ENCODE peak calls at places on chromosomes 12 and 14, in eight cellular contexts. W is OCI-LY7, B is HCT116, N is GM23338, O is PC-3, F is hepatocyte, G is MM.1S, P is SK-N-SH. D is an unnamed sample.

GRCh38 chr12:89693639-89694202 is 14.9 kb downstream of the ATP2B1 start:
- DNase-seq in W (no peak), B (no peak), N (no peak), P (no peak), F (no peak), G (no peak), O (no peak), D (no peak)

GRCh38 chr14:34713681-34714319 is 593 bp downstream of the CFL2 start:
- DNase-seq in O (peak; percentile 68), B (no peak), F (peak; percentile 69), P (no peak), N (peak; percentile 33), W (peak; percentile 47), G (no peak), D (peak; percentile 76)

GRCh38 chr12:49794811-49795653 is 33.2 kb downstream of the NCKAP5L start:
- DNase-seq in W (no peak), N (no peak), O (no peak), G (no peak), P (no peak), B (no peak), F (no peak), D (no peak)

GRCh38 chr12:55933158-55933798 is 2.3 kb downstream of the DGKA start:
- DNase-seq in W (no peak), N (no peak), G (no peak), O (peak; percentile 91), P (no peak), B (peak; percentile 22), F (no peak), D (peak; percentile 81)

GRCh38 chr14:75972729-75973480 is 8.9 kb downstream of the TGFB3 start:
- DNase-seq in O (no peak), W (no peak), N (peak; percentile 24), P (peak; percentile 71), F (no peak), G (no peak), B (no peak), D (no peak)

GRCh38 chr12:117832459-117833457 is 136.0 kb downstream of the KSR2 start:
- DNase-seq in O (peak; percentile 97), B (no peak), P (no peak), G (no peak), F (no peak), W (no peak), N (no peak), D (no peak)

GRCh38 chr14:22492601-22493000 is 96.4 kb downstream of the DAD1 start:
- DNase-seq in P (no peak), B (no peak), N (no peak), G (no peak), O (no peak), F (no peak), W (no peak), D (no peak)

GRCh38 chr12:28253175-28253641 is 63.0 kb downstream of the CCDC91 start:
- DNase-seq in W (no peak), P (no peak), F (no peak), O (peak; percentile 61), B (no peak), G (peak; percentile 68), N (no peak), D (no peak)

GRCh38 chr12:84561362-84561761 is 351.2 kb downstream of the SLC6A15 start:
- DNase-seq in P (no peak), F (no peak), B (no peak), G (no peak), W (no peak), N (no peak), O (no peak), D (no peak)

GRCh38 chr12:130658106-130658505 is 58.0 kb downstream of the RIMBP2 start:
- DNase-seq in O (no peak), W (no peak), F (no peak), P (no peak), G (no peak), B (no peak), N (no peak), D (no peak)

GRCh38 chr14:66495214-66496098 is 9.3 kb downstream of the CCDC196 start:
- DNase-seq in B (peak; percentile 39), N (peak; percentile 69), W (peak; percentile 28), P (peak; percentile 40), G (peak; percentile 53), O (peak; percentile 70), F (peak; percentile 70), D (peak; percentile 33)

DNA sequence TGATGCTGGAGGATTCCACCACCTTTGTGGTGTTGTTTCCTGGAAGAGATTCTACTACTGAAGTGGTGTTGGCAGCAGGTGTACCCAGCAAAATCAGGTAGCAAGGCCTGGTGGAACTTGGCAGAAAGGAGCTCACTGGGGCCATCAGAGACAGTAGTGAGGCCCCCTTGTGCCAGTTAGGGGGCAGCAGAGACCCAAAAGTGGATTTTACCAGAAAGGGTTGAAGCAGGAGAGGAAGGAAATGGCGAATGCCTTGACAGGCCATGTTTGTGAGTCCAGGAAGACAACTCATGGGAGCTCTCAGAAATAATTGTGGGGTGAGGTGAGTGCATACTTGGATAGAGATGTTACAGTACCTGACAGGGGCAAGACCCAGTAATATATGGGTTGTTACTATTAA is 137.7 kb upstream of the FGD4 start:
- DNase-seq in G (no peak), N (peak; percentile 62), W (peak; percentile 87), F (no peak), P (no peak), O (no peak), B (no peak), D (no peak)
- TF ChIP-seq CTCF in G (peak; percentile 27), N (peak; percentile 64), W (peak; percentile 89), F (no peak), P (peak; percentile 14), O (peak; percentile 20), B (peak; percentile 36), D (peak; percentile 39)

GRCh38 chr12:21305666-21306065 is 29.1 kb downstream of the SLCO1A2 start:
- DNase-seq in B (no peak), N (no peak), W (no peak), F (no peak), G (no peak), P (no peak), O (no peak), D (no peak)

GRCh38 chr12:21308785-21309184 is 25.9 kb downstream of the SLCO1A2 start:
- DNase-seq in P (no peak), N (no peak), O (no peak), B (no peak), W (no peak), F (no peak), G (no peak), D (no peak)
- H3K9me2 ChIP-seq in P (no peaks in the 10 kb centered on the region), N (no peaks in the 10 kb centered on the region), O (no peaks in the 10 kb centered on the region), B (no peaks in the 10 kb centered on the region), W (no peaks in the 10 kb centered on the region), F (no peaks in the 10 kb centered on the region), G (no peaks in the 10 kb centered on the region), D (no peaks in the 10 kb centered on the region)

DNA sequence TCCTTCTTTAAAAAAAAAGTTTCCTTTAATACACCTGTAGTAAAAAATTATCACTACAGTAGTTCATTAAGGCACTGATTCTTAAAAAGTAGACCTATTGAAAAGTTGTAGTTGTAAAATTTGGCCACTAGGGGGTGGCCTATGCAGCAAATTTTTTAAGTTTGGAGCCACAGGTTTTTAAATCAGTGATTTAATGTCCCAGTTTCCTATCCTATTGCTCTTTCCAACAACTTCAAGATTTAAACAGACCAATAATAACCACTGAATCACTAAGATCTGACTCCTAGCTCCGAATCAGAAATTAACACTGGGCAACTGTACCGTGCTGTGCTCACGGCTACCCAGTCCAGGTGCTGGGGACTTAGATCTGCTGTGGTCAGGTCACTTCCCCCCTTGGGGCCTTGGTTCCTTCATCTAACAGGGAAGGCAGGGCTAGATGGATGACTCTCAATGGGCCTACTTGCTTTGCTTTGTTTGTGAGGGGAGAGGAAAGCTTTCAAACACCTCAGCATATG is 279.3 kb downstream of the MED13L start:
- DNase-seq in W (peak; percentile 50), O (peak; percentile 81), F (peak; percentile 53), N (peak; percentile 73), G (peak; percentile 21), B (peak; percentile 32), P (peak; percentile 27), D (no peak)
- TF ChIP-seq CTCF in W (peak; percentile 98), O (peak; percentile 97), F (peak; percentile 79), N (peak; percentile 95), G (peak; percentile 58), B (peak; percentile 68), P (peak; percentile 89), D (peak; percentile 94)

GRCh38 chr12:65905941-65906471 is 81.7 kb downstream of the HMGA2 start:
- DNase-seq in O (no peak), W (no peak), G (no peak), B (no peak), N (no peak), F (no peak), P (no peak), D (no peak)
- H3K9me2 ChIP-seq in O (no peaks in the 10 kb centered on the region), W (no peaks in the 10 kb centered on the region), G (no peaks in the 10 kb centered on the region), B (no peaks in the 10 kb centered on the region), N (no peaks in the 10 kb centered on the region), F (no peaks in the 10 kb centered on the region), P (no peaks in the 10 kb centered on the region), D (no peaks in the 10 kb centered on the region)

GRCh38 chr12:104971276-104971675 is 13.2 kb upstream of the SLC41A2 start:
- DNase-seq in N (no peak), W (no peak), B (no peak), P (no peak), O (no peak), F (no peak), G (no peak), D (no peak)

GRCh38 chr12:104975621-104976343 is 10.3 kb upstream of the NOPCHAP1 start:
- DNase-seq in F (no peak), W (no peak), B (no peak), G (no peak), N (no peak), O (peak; percentile 48), P (no peak), D (no peak)

GRCh38 chr12:104976703-104977102 is 9.4 kb upstream of the NOPCHAP1 start:
- DNase-seq in F (no peak), G (no peak), W (no peak), B (no peak), O (no peak), N (peak; percentile 9), P (no peak), D (no peak)

GRCh38 chr12:104974626-104975290 is 11.4 kb upstream of the NOPCHAP1 start:
- DNase-seq in O (peak; percentile 93), N (no peak), P (no peak), W (peak; percentile 84), F (no peak), B (no peak), G (peak; percentile 69), D (peak; percentile 44)

GRCh38 chr12:104973250-104973649 is 12.9 kb upstream of the NOPCHAP1 start:
- DNase-seq in B (no peak), P (no peak), G (no peak), F (no peak), N (no peak), W (no peak), O (peak; percentile 48), D (no peak)
- TF ChIP-seq CTCF in B (no peak), P (no peak), G (no peak), F (no peak), N (no peak), W (no peak), O (no peak), D (no peak)

GRCh38 chr12:15329891-15330290 is 7.6 kb downstream of the PTPRO start:
- DNase-seq in F (no peak), O (no peak), B (no peak), P (no peak), W (no peak), G (no peak), N (no peak), D (no peak)
- H3K9me2 ChIP-seq in F (no peaks in the 10 kb centered on the region), O (no peaks in the 10 kb centered on the region), B (no peaks in the 10 kb centered on the region), P (no peaks in the 10 kb centered on the region), W (no peaks in the 10 kb centered on the region), G (no peaks in the 10 kb centered on the region), N (no peaks in the 10 kb centered on the region), D (no peaks in the 10 kb centered on the region)

D was measured in PC-9.